ENCODE peak calls at places on chromosomes 16 and 17, in five cellular contexts. U, E, V, S and Y are unnamed samples.

GRCh38 chr16:83771306-83771942 is 36.4 kb upstream of the HSBP1 start:
- DNase-seq in U (no peak), E (no peak), V (peak), S (no peak), Y (peak)

GRCh38 chr17:36205637-36206458 is 5.0 kb upstream of the CCL4L2 start:
- DNase-seq in U (no peak), E (no peak), V (no peak), S (no peak), Y (no peak)

GRCh38 chr16:13186813-13187212 is 285.4 kb downstream of the SHISA9 start:
- DNase-seq in U (no peak), E (no peak), V (no peak), S (no peak), Y (no peak)

GRCh38 chr17:57505841-57506240 is 239.3 kb downstream of the CCDC182 start:
- DNase-seq in U (no peak), E (no peak), V (no peak), S (no peak), Y (no peak)

GRCh38 chr17:47262586-47262985 is 9.0 kb downstream of the ITGB3 start:
- DNase-seq in U (no peak), E (no peak), V (no peak), S (no peak), Y (no peak)

GRCh38 chr16:60077791-60078280 is 1343.7 kb upstream of the GOT2 start:
- DNase-seq in U (no peak), E (no peak), V (no peak), S (no peak), Y (no peak)

GRCh38 chr17:63946440-63947363 is 14.6 kb upstream of the CD79B start:
- DNase-seq in U (peak), E (peak), V (peak), S (no peak), Y (no peak)

GRCh38 chr17:1060991-1061390 is 64.1 kb downstream of the TIMM22 start:
- DNase-seq in U (peak), E (peak), V (peak), S (peak), Y (peak)

GRCh38 chr17:63934391-63935112 is 2.4 kb upstream of the CD79B start:
- DNase-seq in U (no peak), E (no peak), V (no peak), S (no peak), Y (no peak)

GRCh38 chr16:29729116-29729521 is 16.7 kb downstream of the C16orf54 start:
- DNase-seq in U (peak), E (peak), V (peak), S (no peak), Y (no peak)

GRCh38 chr17:73268582-73269328 is 7.1 kb upstream of the CPSF4L start:
- DNase-seq in U (no peak), E (no peak), V (no peak), S (no peak), Y (no peak)

GRCh38 chr17:75515523-75516254 is at the start of gene CASKIN2:
- DNase-seq in U (peak), E (peak), V (peak), S (peak), Y (peak)

GRCh38 chr17:46854948-46855347 is 3.6 kb downstream of the WNT9B start:
- DNase-seq in U (no peak), E (no peak), V (no peak), S (no peak), Y (no peak)

GRCh38 chr17:56112086-56112485 is 41.2 kb upstream of the ANKFN1 start:
- DNase-seq in U (peak), E (peak), V (no peak), S (peak), Y (no peak)

GRCh38 chr16:50213939-50214519 is 52.3 kb upstream of the ADCY7 start:
- DNase-seq in U (peak), E (peak), V (peak), S (no peak), Y (no peak)

GRCh38 chr17:210402-210801 is 29.0 kb upstream of the DOC2B start:
- DNase-seq in U (no peak), E (no peak), V (no peak), S (no peak), Y (no peak)

GRCh38 chr16:10751291-10751697 is 7.7 kb downstream of the NUBP1 start:
- DNase-seq in U (no peak), E (no peak), V (no peak), S (no peak), Y (no peak)

GRCh38 chr17:2977157-2977556 is 86.2 kb downstream of the OR1D5 start:
- DNase-seq in U (no peak), E (peak), V (no peak), S (no peak), Y (peak)

GRCh38 chr16:30375830-30376229 is 1.2 kb downstream of the MYL11 start:
- DNase-seq in U (no peak), E (no peak), V (no peak), S (no peak), Y (no peak)

GRCh38 chr17:66420961-66421371 is 118.6 kb downstream of the PRKCA start:
- DNase-seq in U (peak), E (peak), V (peak), S (no peak), Y (no peak)

GRCh38 chr16:13811834-13812233 is 108.1 kb upstream of the ERCC4 start:
- DNase-seq in U (no peak), E (no peak), V (no peak), S (no peak), Y (no peak)

GRCh38 chr17:77445030-77445907 is 304.5 kb downstream of the SEC14L1 start:
- DNase-seq in U (peak), E (peak), V (peak), S (no peak), Y (no peak)

GRCh38 chr17:81831957-81832607 is 1.0 kb downstream of the MCRIP1 start:
- DNase-seq in U (peak), E (peak), V (no peak), S (no peak), Y (no peak)

GRCh38 chr17:81834831-81835267 is at the start of gene PPP1R27:
- DNase-seq in U (no peak), E (no peak), V (no peak), S (no peak), Y (no peak)

GRCh38 chr17:81833921-81834830 is 674 bp downstream of the PPP1R27 start:
- DNase-seq in U (no peak), E (no peak), V (no peak), S (no peak), Y (no peak)

GRCh38 chr17:81832608-81833159 is 407 bp downstream of the MCRIP1 start:
- DNase-seq in U (peak), E (no peak), V (peak), S (no peak), Y (no peak)

DNA sequence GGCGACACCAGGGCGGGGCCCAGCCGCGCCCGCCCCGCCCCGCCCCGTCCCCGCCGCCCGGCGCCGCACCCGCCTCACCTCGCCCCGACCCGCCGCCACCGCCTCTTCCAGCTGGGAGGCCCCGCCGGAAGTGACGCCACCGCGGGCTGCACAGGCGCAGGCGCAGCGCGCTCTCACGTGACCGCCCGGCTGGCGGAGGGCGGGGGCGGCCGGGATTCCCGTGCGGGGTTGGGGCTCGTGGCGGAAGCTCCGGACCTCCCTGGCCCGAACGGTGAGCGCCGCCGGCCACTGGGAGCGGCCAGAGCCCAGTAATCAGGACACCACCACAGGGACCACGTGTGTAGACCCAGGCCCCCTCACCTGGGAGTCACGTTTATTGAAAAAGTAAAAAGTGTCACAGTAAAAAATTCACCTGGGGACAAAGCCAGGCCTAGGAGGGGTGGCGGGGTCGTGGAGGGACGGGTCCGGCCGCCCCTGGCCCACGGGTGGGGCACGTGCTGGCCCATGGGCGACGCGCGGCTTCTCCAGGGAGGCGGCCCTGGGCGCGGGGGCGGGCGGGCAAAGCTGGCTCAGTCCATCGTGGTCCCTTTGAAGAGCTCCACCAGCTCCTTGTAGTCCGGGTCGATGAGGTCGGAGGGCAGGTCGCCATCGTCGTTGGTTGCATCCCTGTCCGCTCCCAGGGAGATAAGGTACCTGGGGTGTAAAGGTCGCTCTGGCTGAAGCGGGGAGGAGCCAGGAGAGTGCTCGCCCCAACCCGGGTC is at the start of gene MCRIP1:
- DNase-seq in U (peak), E (peak), V (peak), S (peak), Y (peak)
- TF ChIP-seq CTCF in U (no peak), E (no peak), V (no peak), S (no peak), Y (no peak)

GRCh38 chr17:38428643-38429371 is 543 bp downstream of the ARHGAP23 start:
- DNase-seq in U (peak), E (peak), V (peak), S (no peak), Y (peak)
- TF ChIP-seq CTCF in U (no peak), E (no peak), V (no peak), S (no peak), Y (no peak)

GRCh38 chr16:15970202-15970601 is 20.8 kb downstream of the ABCC1 start:
- DNase-seq in U (no peak), E (no peak), V (no peak), S (no peak), Y (no peak)
- TF ChIP-seq CTCF in U (no peak), E (no peak), V (no peak), S (no peak), Y (no peak)

DNA sequence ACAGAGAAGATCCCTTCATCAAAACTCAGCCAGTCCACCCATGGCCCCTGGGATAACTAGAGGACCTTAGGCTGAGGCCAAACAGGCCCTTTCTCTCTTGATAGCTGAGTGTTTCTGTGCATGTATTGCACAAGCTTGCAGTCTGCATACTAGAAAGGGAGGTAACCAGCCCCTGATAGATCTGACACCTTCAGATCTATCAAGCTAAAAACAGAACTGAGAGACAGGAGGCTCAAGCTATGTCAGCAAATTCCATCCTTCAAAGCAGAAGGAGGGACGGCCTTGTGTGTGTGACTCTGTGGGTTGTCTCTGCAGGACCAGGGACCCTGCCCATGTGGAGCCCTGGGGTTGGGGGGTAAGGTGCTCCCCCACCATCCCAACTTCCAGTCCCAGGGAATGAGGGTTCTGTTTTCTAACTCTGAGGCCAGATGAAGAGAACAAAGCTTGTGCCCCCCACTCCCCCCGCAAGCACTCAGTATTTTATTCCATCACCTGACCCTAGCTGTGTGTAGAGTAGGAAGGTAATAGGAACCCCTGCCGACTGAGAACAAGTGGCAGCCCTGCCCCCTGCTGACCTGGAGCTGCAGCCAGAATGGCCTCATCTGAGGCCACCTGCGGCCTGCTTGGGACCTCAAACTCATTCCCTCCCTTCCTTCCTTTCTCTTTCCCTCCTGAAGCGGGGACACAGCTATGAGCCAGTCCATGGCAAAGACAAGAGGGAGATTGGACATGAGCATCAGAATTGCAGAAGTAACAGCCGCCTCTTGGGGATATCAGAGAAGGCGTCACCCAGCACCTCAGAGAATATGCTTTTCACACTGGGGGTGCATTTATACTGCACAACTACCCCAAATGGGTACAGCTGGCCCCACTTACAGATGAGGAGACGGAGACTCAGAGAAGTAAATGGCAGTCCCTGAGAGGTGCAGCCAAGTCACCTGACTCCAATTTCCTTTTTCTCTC is 63.7 kb downstream of the SMPD3 start:
- DNase-seq in U (no peak), E (no peak), V (no peak), S (no peak), Y (no peak)
- TF ChIP-seq CTCF in U (no peak), E (no peak), V (no peak), S (no peak), Y (no peak)

GRCh38 chr16:67847064-67847861 is at the start of gene CENPT:
- DNase-seq in U (peak), E (peak), V (peak), S (no peak), Y (no peak)

GRCh38 chr16:67848118-67848517 is 625 bp upstream of the CENPT start:
- DNase-seq in U (no peak), E (no peak), V (no peak), S (no peak), Y (no peak)

GRCh38 chr16:67846063-67846319 is 742 bp upstream of the NUTF2 start:
- DNase-seq in U (no peak), E (no peak), V (no peak), S (no peak), Y (no peak)

GRCh38 chr16:67845291-67846062 is 1.3 kb upstream of the NUTF2 start:
- DNase-seq in U (no peak), E (no peak), V (no peak), S (no peak), Y (no peak)

GRCh38 chr16:67846320-67847063 is at the start of gene NUTF2:
- DNase-seq in U (peak), E (peak), V (peak), S (no peak), Y (peak)
- TF ChIP-seq CTCF in U (no peak), E (no peak), V (no peak), S (no peak), Y (no peak)

GRCh38 chr17:11144358-11145233 is 96.4 kb upstream of the SHISA6 start:
- DNase-seq in U (peak), E (no peak), V (peak), S (no peak), Y (no peak)
- TF ChIP-seq CTCF in U (peak), E (no peak), V (peak), S (no peak), Y (no peak)

DNA sequence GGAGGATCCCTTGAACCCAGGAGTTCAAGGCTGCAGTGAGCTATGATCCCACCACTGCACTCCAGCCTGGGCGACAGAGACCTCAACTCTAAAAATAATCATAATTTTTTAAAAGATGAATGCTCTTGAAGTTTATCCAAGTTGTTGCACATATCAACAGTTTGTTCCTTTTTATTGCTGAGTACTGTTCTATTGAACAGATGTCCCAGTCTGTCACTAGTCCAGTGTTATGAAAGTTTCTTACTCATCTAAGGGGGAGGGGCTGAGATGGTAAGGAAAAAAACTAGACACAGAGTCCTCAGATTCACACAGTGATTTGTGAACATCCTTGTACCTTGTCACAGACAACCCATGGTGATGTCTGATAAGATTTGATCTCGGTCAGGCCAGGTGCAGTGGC is 3.9 kb downstream of the ACAP1 start:
- DNase-seq in U (peak), E (peak), V (no peak), S (no peak), Y (no peak)
- TF ChIP-seq CTCF in U (no peak), E (no peak), V (no peak), S (no peak), Y (no peak)

GRCh38 chr16:1073566-1074378 is 1.2 kb downstream of the SSTR5 start:
- DNase-seq in U (no peak), E (no peak), V (no peak), S (no peak), Y (no peak)
- TF ChIP-seq CTCF in U (no peak), E (no peak), V (no peak), S (no peak), Y (peak)

GRCh38 chr17:74307984-74308773 is 17.8 kb upstream of the KIF19 start:
- DNase-seq in U (no peak), E (no peak), V (peak), S (no peak), Y (no peak)
- TF ChIP-seq CTCF in U (no peak), E (no peak), V (no peak), S (no peak), Y (no peak)